ENCODE peak calls at places on chromosome 16, in eight cellular contexts. K, B, N, L, T, Q, G and R are unnamed samples. For H3K4me1, the result is how much of the 10 kb centered on the place peaks cover.

GRCh38 chr16:1137604-1138003 is 15.3 kb upstream of the CACNA1H start:
- DNase-seq in G (peak), T (no peak), L (no peak), Q (no peak), N (peak), B (peak), K (no peak), R (no peak)

GRCh38 chr16:17364319-17365210 is 106.2 kb downstream of the XYLT1 start:
- DNase-seq in T (no peak), L (peak), N (peak), Q (no peak), K (peak), B (no peak), G (no peak), R (no peak)

GRCh38 chr16:23962001-23962400 is 126.2 kb downstream of the PRKCB start:
- DNase-seq in N (no peak), Q (no peak), L (no peak), T (no peak), G (no peak), K (no peak), B (no peak), R (no peak)

GRCh38 chr16:50416388-50416787 is 47.6 kb upstream of the BRD7 start:
- DNase-seq in T (no peak), K (no peak), G (no peak), B (no peak), N (no peak), L (no peak), Q (no peak), R (no peak)

GRCh38 chr16:73082608-73083007 is 34.7 kb upstream of the ZFHX3 start:
- DNase-seq in K (no peak), L (peak), G (peak), T (peak), Q (no peak), B (no peak), N (peak), R (no peak)

GRCh38 chr16:56048425-56049100 is 142.7 kb upstream of the GNAO1 start:
- DNase-seq in T (no peak), B (no peak), G (no peak), Q (no peak), N (no peak), K (no peak), L (no peak), R (no peak)

GRCh38 chr16:87926246-87927194 is 9.8 kb downstream of the CA5A start:
- DNase-seq in T (no peak), Q (no peak), L (no peak), N (no peak), G (no peak), B (no peak), K (no peak), R (no peak)

GRCh38 chr16:50699345-50700159 is 6.1 kb downstream of the NOD2 start:
- DNase-seq in L (peak), B (no peak), K (no peak), N (no peak), G (no peak), T (no peak), Q (no peak), R (no peak)

GRCh38 chr16:4655801-4656200 is 31.2 kb downstream of the MGRN1 start:
- DNase-seq in K (no peak), B (no peak), N (no peak), Q (no peak), L (no peak), T (no peak), G (no peak), R (no peak)

GRCh38 chr16:2919511-2920255 is 8.0 kb downstream of the FLYWCH1 start:
- DNase-seq in K (peak), B (peak), T (peak), Q (no peak), G (peak), L (peak), N (peak), R (peak)

GRCh38 chr16:29014561-29015029 is 29.7 kb downstream of the LAT start:
- DNase-seq in L (no peak), G (no peak), K (no peak), B (no peak), T (no peak), N (no peak), Q (no peak), R (no peak)

GRCh38 chr16:11181889-11182279 is 74.1 kb downstream of the SOCS1 start:
- DNase-seq in Q (no peak), T (no peak), K (no peak), L (no peak), N (peak), G (no peak), B (no peak), R (no peak)

GRCh38 chr16:28098959-28099945 is 35.7 kb upstream of the GSG1L start:
- DNase-seq in B (no peak), Q (no peak), L (no peak), K (no peak), N (no peak), T (no peak), G (no peak), R (no peak)

GRCh38 chr16:82146957-82147356 is 23.1 kb downstream of the MPHOSPH6 start:
- DNase-seq in B (no peak), L (no peak), N (no peak), T (no peak), G (no peak), Q (no peak), K (no peak), R (no peak)

GRCh38 chr16:88331989-88332920 is 50.5 kb upstream of the ZNF469 start:
- DNase-seq in B (no peak), N (peak), T (peak), L (peak), Q (no peak), G (peak), K (no peak), R (no peak)

GRCh38 chr16:10579965-10580918 is at the start of gene EMP2:
- DNase-seq in T (peak), B (peak), K (no peak), Q (peak), L (peak), N (peak), G (peak), R (peak)

GRCh38 chr16:84817613-84818012 is 2.2 kb upstream of the CRISPLD2 start:
- DNase-seq in L (no peak), T (no peak), K (no peak), B (peak), N (no peak), Q (no peak), G (no peak), R (no peak)
- H3K4me1 ChIP-seq in L (under half), T (under half), K (under half), B (under half), N (under half), Q (under half), G (under half), R (under half)

GRCh38 chr16:75695708-75696107 is 5.6 kb downstream of the DUXB start:
- DNase-seq in Q (no peak), N (no peak), T (peak), K (no peak), L (no peak), G (no peak), B (no peak), R (peak)
- TF ChIP-seq CTCF in Q (no peak), N (no peak), T (peak), K (no peak), L (peak), G (no peak), B (no peak), R (peak)

GRCh38 chr16:58501242-58502131 is 1.5 kb downstream of the NDRG4 start:
- DNase-seq in B (no peak), L (no peak), K (no peak), G (no peak), N (peak), T (peak), Q (no peak), R (peak)
- H3K4me1 ChIP-seq in B (under half), L (under half), K (under half), G (under half), N (under half), T (under half), Q (under half), R (under half)

DNA sequence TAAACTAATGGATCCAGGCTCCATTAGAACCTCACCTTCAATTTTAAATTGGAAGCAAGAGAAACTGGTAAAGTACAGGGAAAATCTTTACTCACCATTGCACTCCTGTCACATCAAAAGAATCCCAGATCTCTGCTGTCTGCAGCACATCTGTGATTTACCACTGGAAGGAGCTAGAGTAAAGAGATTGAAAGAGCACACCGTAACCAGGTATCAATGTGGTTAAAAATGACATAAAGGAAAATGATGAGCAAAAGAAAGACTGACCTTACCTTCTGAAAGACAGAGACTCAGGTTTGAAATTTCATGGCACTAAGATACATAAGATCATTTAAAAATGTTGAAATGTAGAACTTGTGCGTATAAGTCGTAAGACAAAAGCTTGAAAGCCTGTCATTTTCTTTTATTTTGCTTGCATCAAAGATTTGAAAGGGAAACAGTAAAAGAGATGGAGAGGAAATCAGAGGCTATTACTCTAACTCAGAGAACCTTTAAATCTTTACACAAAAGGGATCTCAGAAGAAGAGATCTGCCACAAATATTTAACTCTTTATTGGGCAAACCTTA is 678.2 kb upstream of the GOT2 start:
- DNase-seq in N (peak), K (no peak), L (no peak), T (no peak), B (no peak), G (no peak), Q (no peak), R (peak)
- TF ChIP-seq CTCF in N (peak), K (no peak), L (no peak), T (no peak), B (no peak), G (no peak), Q (peak), R (peak)

GRCh38 chr16:85602831-85603755 is 10.0 kb upstream of the GSE1 start:
- DNase-seq in N (no peak), T (no peak), B (no peak), G (no peak), K (no peak), Q (no peak), L (no peak), R (no peak)
- H3K4me1 ChIP-seq in N (under half), T (under half), B (under half), G (under half), K (under half), Q (under half), L (half or more), R (half or more)

GRCh38 chr16:79497951-79498350 is 102.6 kb downstream of the MAF start:
- DNase-seq in T (no peak), B (no peak), G (no peak), K (no peak), Q (no peak), L (no peak), N (no peak), R (no peak)

DNA sequence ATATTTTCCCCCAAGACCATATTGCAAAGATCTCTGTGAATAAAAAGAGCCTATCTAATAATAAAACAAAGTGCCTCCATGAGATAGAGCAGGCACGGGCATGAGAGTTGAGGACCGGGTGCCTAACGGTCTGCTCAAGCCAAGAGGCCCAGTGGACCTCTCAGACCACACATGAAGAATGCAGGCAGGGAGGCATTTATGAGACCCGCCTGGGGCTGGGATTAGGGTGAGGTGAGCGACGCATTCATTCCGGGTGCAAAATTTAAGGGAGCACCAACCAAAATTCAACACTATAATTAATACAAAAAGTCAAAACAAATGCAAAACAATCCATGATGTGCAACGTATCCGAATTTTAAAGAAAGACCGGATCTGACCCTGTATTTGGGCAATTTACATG is 108.5 kb downstream of the MAF start:
- DNase-seq in Q (no peak), T (no peak), N (no peak), L (no peak), K (no peak), G (no peak), B (no peak), R (no peak)
- TF ChIP-seq CTCF in Q (no peak), T (no peak), N (no peak), L (no peak), K (no peak), G (no peak), B (no peak), R (no peak)

GRCh38 chr16:66523861-66524354 is 26.0 kb downstream of the TK2 start:
- DNase-seq in B (no peak), N (no peak), L (peak), K (no peak), Q (no peak), T (no peak), G (no peak), R (no peak)

GRCh38 chr16:66521227-66521626 is 28.7 kb downstream of the TK2 start:
- DNase-seq in N (no peak), B (no peak), K (no peak), T (no peak), Q (no peak), G (no peak), L (no peak), R (no peak)

GRCh38 chr16:66520406-66521194 is 29.3 kb downstream of the TK2 start:
- DNase-seq in Q (peak), K (no peak), N (no peak), G (no peak), B (no peak), L (no peak), T (no peak), R (no peak)

GRCh38 chr16:66522816-66523590 is 26.9 kb downstream of the TK2 start:
- DNase-seq in T (no peak), G (no peak), N (no peak), Q (no peak), K (no peak), B (no peak), L (no peak), R (no peak)

DNA sequence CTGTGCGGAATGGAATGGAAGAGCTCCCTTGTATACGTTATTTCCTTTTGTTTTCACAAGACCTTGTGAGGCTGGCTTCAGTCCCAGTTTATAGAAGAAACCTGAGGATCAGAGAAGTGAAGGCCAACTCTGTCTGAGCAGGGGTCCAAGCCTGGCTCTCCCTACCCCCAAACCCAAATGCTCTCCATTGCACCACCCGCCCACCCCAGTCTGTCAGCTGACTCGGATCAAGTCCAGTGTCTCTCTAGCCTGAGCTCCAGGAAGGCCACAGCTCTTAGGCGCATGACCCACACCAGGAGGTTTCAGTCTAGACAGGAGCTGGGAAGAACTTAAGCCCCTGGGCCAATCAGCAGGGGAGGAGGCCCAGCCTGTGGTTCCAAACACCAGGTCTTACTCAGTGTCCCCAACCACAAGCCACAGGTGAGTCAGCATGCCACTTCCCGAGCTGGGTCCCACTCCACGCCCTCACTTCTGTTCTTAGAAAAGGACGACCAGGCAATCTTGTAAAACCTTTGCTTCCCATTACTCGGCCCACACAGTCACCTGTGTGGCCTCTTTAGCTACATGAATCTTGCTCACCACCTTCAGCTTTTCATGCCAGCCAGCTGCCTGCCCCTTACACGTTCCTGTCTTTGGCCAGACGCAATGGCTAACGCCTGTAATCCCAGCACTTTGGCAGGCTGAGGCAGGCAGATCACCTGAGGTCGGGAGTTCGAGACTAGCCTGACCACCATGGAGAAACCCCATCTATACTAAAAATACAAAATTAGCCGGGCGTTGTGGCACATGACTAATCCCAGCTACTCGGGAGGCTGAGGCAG is 27.8 kb downstream of the TK2 start:
- DNase-seq in G (peak), K (peak), N (peak), Q (peak), T (no peak), L (peak), B (no peak), R (no peak)
- H3K4me1 ChIP-seq in G (under half), K (half or more), N (under half), Q (half or more), T (under half), L (under half), B (under half), R (under half)